ENCODE peak calls at places on chromosomes 16 and 17, in eight cellular contexts. One of them, this sample, is unnamed.
A peak's percentile ranks its signal among the peaks of the same experiment; 100 is the strongest.

GRCh38 chr16:58409316-58409973 is 17.2 kb downstream of the GINS3 start:
- DNase-seq in mammary epithelial cell: peak; percentile 90
- DNase-seq in dorsolateral prefrontal cortex: peak; percentile 39
- DNase-seq in endothelial cell: no peak
- DNase-seq in left ventricle myocardium inferior: peak; percentile 58
- DNase-seq in cardiac muscle cell: no peak
- DNase-seq in HFF-Myc: no peak
- DNase-seq in fibroblast of lung: peak; percentile 59
- DNase-seq in this sample: no peak

GRCh38 chr16:67801889-67802288 is 4.5 kb downstream of the RANBP10 start:
- DNase-seq in mammary epithelial cell: no peak
- DNase-seq in dorsolateral prefrontal cortex: no peak
- DNase-seq in endothelial cell: no peak
- DNase-seq in left ventricle myocardium inferior: no peak
- DNase-seq in cardiac muscle cell: no peak
- DNase-seq in HFF-Myc: no peak
- DNase-seq in fibroblast of lung: no peak
- DNase-seq in this sample: no peak

GRCh38 chr17:57496382-57496781 is 240.1 kb downstream of the MSI2 start:
- DNase-seq in mammary epithelial cell: no peak
- DNase-seq in dorsolateral prefrontal cortex: no peak
- DNase-seq in endothelial cell: no peak
- DNase-seq in left ventricle myocardium inferior: no peak
- DNase-seq in cardiac muscle cell: no peak
- DNase-seq in HFF-Myc: no peak
- DNase-seq in fibroblast of lung: no peak
- DNase-seq in this sample: no peak

GRCh38 chr17:40564883-40565744 is at the start of gene CCR7:
- DNase-seq in mammary epithelial cell: no peak
- DNase-seq in dorsolateral prefrontal cortex: no peak
- DNase-seq in endothelial cell: no peak
- DNase-seq in left ventricle myocardium inferior: no peak
- DNase-seq in cardiac muscle cell: no peak
- DNase-seq in HFF-Myc: no peak
- DNase-seq in fibroblast of lung: no peak
- DNase-seq in this sample: no peak

GRCh38 chr16:77794586-77794985 is 6.2 kb downstream of the VAT1L start:
- DNase-seq in mammary epithelial cell: peak; percentile 52
- DNase-seq in dorsolateral prefrontal cortex: no peak
- DNase-seq in endothelial cell: no peak
- DNase-seq in left ventricle myocardium inferior: no peak
- DNase-seq in cardiac muscle cell: no peak
- DNase-seq in HFF-Myc: no peak
- DNase-seq in fibroblast of lung: peak; percentile 79
- DNase-seq in this sample: no peak

GRCh38 chr17:6523330-6523729 is 33.0 kb downstream of the PITPNM3 start:
- DNase-seq in mammary epithelial cell: peak; percentile 48
- DNase-seq in dorsolateral prefrontal cortex: no peak
- DNase-seq in endothelial cell: no peak
- DNase-seq in left ventricle myocardium inferior: no peak
- DNase-seq in cardiac muscle cell: no peak
- DNase-seq in HFF-Myc: no peak
- DNase-seq in fibroblast of lung: peak; percentile 14
- DNase-seq in this sample: no peak

GRCh38 chr17:61410100-61410551 is 10.5 kb downstream of the TBX2 start:
- DNase-seq in mammary epithelial cell: no peak
- DNase-seq in dorsolateral prefrontal cortex: peak; percentile 12
- DNase-seq in endothelial cell: no peak
- DNase-seq in left ventricle myocardium inferior: no peak
- DNase-seq in cardiac muscle cell: no peak
- DNase-seq in HFF-Myc: no peak
- DNase-seq in fibroblast of lung: no peak
- DNase-seq in this sample: no peak

GRCh38 chr16:31664683-31665482 is 137.2 kb downstream of the AHSP start:
- DNase-seq in mammary epithelial cell: peak; percentile 90
- DNase-seq in dorsolateral prefrontal cortex: no peak
- DNase-seq in endothelial cell: no peak
- DNase-seq in left ventricle myocardium inferior: no peak
- DNase-seq in cardiac muscle cell: no peak
- DNase-seq in HFF-Myc: peak; percentile 12
- DNase-seq in fibroblast of lung: no peak
- DNase-seq in this sample: no peak

GRCh38 chr17:37568350-37569053 is 40.7 kb downstream of the SYNRG start:
- DNase-seq in mammary epithelial cell: no peak
- DNase-seq in dorsolateral prefrontal cortex: no peak
- DNase-seq in endothelial cell: no peak
- DNase-seq in left ventricle myocardium inferior: no peak
- DNase-seq in cardiac muscle cell: no peak
- DNase-seq in HFF-Myc: no peak
- DNase-seq in fibroblast of lung: no peak
- DNase-seq in this sample: no peak

GRCh38 chr16:49441366-49441780 is 67.8 kb downstream of the C16orf78 start:
- DNase-seq in mammary epithelial cell: no peak
- DNase-seq in dorsolateral prefrontal cortex: no peak
- DNase-seq in endothelial cell: peak; percentile 70
- DNase-seq in left ventricle myocardium inferior: peak; percentile 33
- DNase-seq in cardiac muscle cell: peak; percentile 52
- DNase-seq in HFF-Myc: no peak
- DNase-seq in fibroblast of lung: no peak
- DNase-seq in this sample: peak; percentile 40
- TF ChIP-seq CTCF in mammary epithelial cell: no peak
- TF ChIP-seq CTCF in dorsolateral prefrontal cortex: peak; percentile 25
- TF ChIP-seq CTCF in endothelial cell: peak; percentile 29
- TF ChIP-seq CTCF in left ventricle myocardium inferior: peak; percentile 46
- TF ChIP-seq CTCF in cardiac muscle cell: peak; percentile 21
- TF ChIP-seq CTCF in HFF-Myc: no peak
- TF ChIP-seq CTCF in fibroblast of lung: no peak
- TF ChIP-seq CTCF in this sample: no peak

DNA sequence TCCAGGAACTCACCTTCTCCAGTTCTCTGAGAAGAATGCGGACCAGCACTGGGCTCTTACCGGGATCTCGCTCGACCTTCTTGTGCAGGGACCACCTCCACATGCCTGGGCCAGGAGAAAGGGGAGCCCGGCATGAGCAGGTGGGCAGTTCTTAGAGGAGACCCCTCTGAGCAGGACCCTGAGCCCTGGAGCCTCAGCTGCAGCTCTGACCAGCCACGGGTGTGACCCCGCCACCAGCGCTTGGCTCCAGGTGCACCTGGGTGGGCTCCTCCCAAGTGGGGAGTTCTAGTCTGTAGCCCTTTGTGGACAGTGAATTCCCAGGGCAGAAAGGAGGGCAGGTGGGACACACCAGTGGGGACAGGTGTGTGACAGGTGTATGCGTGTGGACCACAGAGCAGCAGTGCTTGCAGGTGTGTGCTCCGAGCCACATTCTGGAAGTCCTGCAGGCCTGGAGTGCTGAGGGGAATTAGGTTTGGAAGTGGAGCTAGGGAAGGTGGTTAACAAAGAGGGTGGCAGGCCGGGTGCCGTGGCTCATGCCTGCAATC is 28.9 kb downstream of the PIK3R6 start:
- DNase-seq in mammary epithelial cell: no peak
- DNase-seq in dorsolateral prefrontal cortex: no peak
- DNase-seq in endothelial cell: no peak
- DNase-seq in left ventricle myocardium inferior: no peak
- DNase-seq in cardiac muscle cell: no peak
- DNase-seq in HFF-Myc: no peak
- DNase-seq in fibroblast of lung: no peak
- DNase-seq in this sample: no peak
- TF ChIP-seq CTCF in mammary epithelial cell: no peak
- TF ChIP-seq CTCF in dorsolateral prefrontal cortex: no peak
- TF ChIP-seq CTCF in endothelial cell: no peak
- TF ChIP-seq CTCF in left ventricle myocardium inferior: no peak
- TF ChIP-seq CTCF in cardiac muscle cell: no peak
- TF ChIP-seq CTCF in HFF-Myc: no peak
- TF ChIP-seq CTCF in fibroblast of lung: no peak
- TF ChIP-seq CTCF in this sample: no peak

GRCh38 chr16:56747486-56748045 is 17.6 kb downstream of the NUP93 start:
- DNase-seq in mammary epithelial cell: no peak
- DNase-seq in dorsolateral prefrontal cortex: no peak
- DNase-seq in endothelial cell: no peak
- DNase-seq in left ventricle myocardium inferior: no peak
- DNase-seq in cardiac muscle cell: peak; percentile 27
- DNase-seq in HFF-Myc: no peak
- DNase-seq in fibroblast of lung: no peak
- DNase-seq in this sample: no peak

GRCh38 chr16:56741399-56741798 is 11.5 kb downstream of the NUP93 start:
- DNase-seq in mammary epithelial cell: no peak
- DNase-seq in dorsolateral prefrontal cortex: no peak
- DNase-seq in endothelial cell: no peak
- DNase-seq in left ventricle myocardium inferior: no peak
- DNase-seq in cardiac muscle cell: no peak
- DNase-seq in HFF-Myc: no peak
- DNase-seq in fibroblast of lung: no peak
- DNase-seq in this sample: no peak

GRCh38 chr16:56742030-56742984 is 12.4 kb downstream of the NUP93 start:
- DNase-seq in mammary epithelial cell: peak; percentile 79
- DNase-seq in dorsolateral prefrontal cortex: no peak
- DNase-seq in endothelial cell: no peak
- DNase-seq in left ventricle myocardium inferior: no peak
- DNase-seq in cardiac muscle cell: no peak
- DNase-seq in HFF-Myc: peak; percentile 53
- DNase-seq in fibroblast of lung: peak; percentile 83
- DNase-seq in this sample: no peak

GRCh38 chr16:56744996-56745640 is 15.2 kb downstream of the NUP93 start:
- DNase-seq in mammary epithelial cell: no peak
- DNase-seq in dorsolateral prefrontal cortex: no peak
- DNase-seq in endothelial cell: no peak
- DNase-seq in left ventricle myocardium inferior: no peak
- DNase-seq in cardiac muscle cell: peak; percentile 90
- DNase-seq in HFF-Myc: no peak
- DNase-seq in fibroblast of lung: no peak
- DNase-seq in this sample: no peak

GRCh38 chr16:56743840-56744239 is 13.9 kb downstream of the NUP93 start:
- DNase-seq in mammary epithelial cell: peak; percentile 77
- DNase-seq in dorsolateral prefrontal cortex: no peak
- DNase-seq in endothelial cell: peak; percentile 43
- DNase-seq in left ventricle myocardium inferior: peak; percentile 30
- DNase-seq in cardiac muscle cell: peak; percentile 59
- DNase-seq in HFF-Myc: peak; percentile 35
- DNase-seq in fibroblast of lung: peak; percentile 48
- DNase-seq in this sample: no peak
- TF ChIP-seq CTCF in mammary epithelial cell: no peak
- TF ChIP-seq CTCF in dorsolateral prefrontal cortex: no peak
- TF ChIP-seq CTCF in endothelial cell: no peak
- TF ChIP-seq CTCF in left ventricle myocardium inferior: peak; percentile 28
- TF ChIP-seq CTCF in cardiac muscle cell: no peak
- TF ChIP-seq CTCF in HFF-Myc: no peak
- TF ChIP-seq CTCF in fibroblast of lung: no peak
- TF ChIP-seq CTCF in this sample: no peak

GRCh38 chr16:87174061-87174460 is 143.1 kb downstream of the C16orf95 start:
- DNase-seq in mammary epithelial cell: no peak
- DNase-seq in dorsolateral prefrontal cortex: no peak
- DNase-seq in endothelial cell: no peak
- DNase-seq in left ventricle myocardium inferior: no peak
- DNase-seq in cardiac muscle cell: no peak
- DNase-seq in HFF-Myc: no peak
- DNase-seq in fibroblast of lung: no peak
- DNase-seq in this sample: no peak

GRCh38 chr16:87170310-87170709 is 146.9 kb downstream of the C16orf95 start:
- DNase-seq in mammary epithelial cell: no peak
- DNase-seq in dorsolateral prefrontal cortex: no peak
- DNase-seq in endothelial cell: no peak
- DNase-seq in left ventricle myocardium inferior: no peak
- DNase-seq in cardiac muscle cell: no peak
- DNase-seq in HFF-Myc: no peak
- DNase-seq in fibroblast of lung: no peak
- DNase-seq in this sample: no peak

GRCh38 chr16:87171723-87172122 is 145.5 kb downstream of the C16orf95 start:
- DNase-seq in mammary epithelial cell: no peak
- DNase-seq in dorsolateral prefrontal cortex: no peak
- DNase-seq in endothelial cell: no peak
- DNase-seq in left ventricle myocardium inferior: no peak
- DNase-seq in cardiac muscle cell: no peak
- DNase-seq in HFF-Myc: no peak
- DNase-seq in fibroblast of lung: no peak
- DNase-seq in this sample: no peak

GRCh38 chr16:87173294-87173883 is 143.8 kb downstream of the C16orf95 start:
- DNase-seq in mammary epithelial cell: no peak
- DNase-seq in dorsolateral prefrontal cortex: no peak
- DNase-seq in endothelial cell: no peak
- DNase-seq in left ventricle myocardium inferior: no peak
- DNase-seq in cardiac muscle cell: no peak
- DNase-seq in HFF-Myc: no peak
- DNase-seq in fibroblast of lung: no peak
- DNase-seq in this sample: no peak

GRCh38 chr16:87172632-87173031 is 144.6 kb downstream of the C16orf95 start:
- DNase-seq in mammary epithelial cell: no peak
- DNase-seq in dorsolateral prefrontal cortex: no peak
- DNase-seq in endothelial cell: no peak
- DNase-seq in left ventricle myocardium inferior: no peak
- DNase-seq in cardiac muscle cell: no peak
- DNase-seq in HFF-Myc: no peak
- DNase-seq in fibroblast of lung: no peak
- DNase-seq in this sample: no peak
- TF ChIP-seq CTCF in mammary epithelial cell: no peak
- TF ChIP-seq CTCF in dorsolateral prefrontal cortex: no peak
- TF ChIP-seq CTCF in endothelial cell: no peak
- TF ChIP-seq CTCF in left ventricle myocardium inferior: no peak
- TF ChIP-seq CTCF in cardiac muscle cell: peak; percentile 15
- TF ChIP-seq CTCF in HFF-Myc: peak; percentile 9
- TF ChIP-seq CTCF in fibroblast of lung: no peak
- TF ChIP-seq CTCF in this sample: peak; percentile 22

DNA sequence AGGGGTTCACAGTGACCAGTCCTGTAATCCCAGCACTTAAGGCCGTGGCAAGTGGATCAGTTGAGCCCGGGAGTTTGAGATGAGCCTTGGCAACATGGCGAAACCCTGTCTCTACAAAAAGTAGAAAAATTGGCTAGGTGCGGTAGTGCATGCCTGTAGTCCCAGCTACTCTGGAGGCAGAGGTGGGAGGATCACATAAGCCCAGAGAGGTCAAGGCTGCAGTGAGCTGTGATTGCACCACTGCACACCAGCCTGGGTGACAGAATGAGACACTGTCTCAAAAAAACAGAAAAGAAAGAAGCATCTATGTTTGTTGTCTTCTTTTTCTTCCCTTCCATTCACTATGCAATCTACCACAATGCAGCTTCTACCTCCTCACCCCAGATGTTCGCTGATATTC is 151.9 kb upstream of the RBL2 start:
- DNase-seq in mammary epithelial cell: no peak
- DNase-seq in dorsolateral prefrontal cortex: no peak
- DNase-seq in endothelial cell: no peak
- DNase-seq in left ventricle myocardium inferior: no peak
- DNase-seq in cardiac muscle cell: no peak
- DNase-seq in HFF-Myc: no peak
- DNase-seq in fibroblast of lung: no peak
- DNase-seq in this sample: no peak
- TF ChIP-seq CTCF in mammary epithelial cell: no peak
- TF ChIP-seq CTCF in dorsolateral prefrontal cortex: no peak
- TF ChIP-seq CTCF in endothelial cell: no peak
- TF ChIP-seq CTCF in left ventricle myocardium inferior: no peak
- TF ChIP-seq CTCF in cardiac muscle cell: no peak
- TF ChIP-seq CTCF in HFF-Myc: no peak
- TF ChIP-seq CTCF in fibroblast of lung: no peak
- TF ChIP-seq CTCF in this sample: no peak